ENCODE peak calls at places on chromosomes 3 and 15, in six cellular contexts. One of them, this sample, is unnamed.
A peak's percentile ranks its signal among the peaks of the same experiment; 100 is the strongest.

GRCh38 chr3:172034786-172035685 is 4.3 kb upstream of the FNDC3B start:
- DNase-seq in CD8-positive, alpha-beta T cell: no peak
- DNase-seq in CD4-positive, alpha-beta T cell: no peak
- DNase-seq in A549: no peak
- DNase-seq in substantia nigra: no peak
- DNase-seq in mesendoderm: peak; percentile 81
- DNase-seq in this sample: no peak

GRCh38 chr3:72335458-72336050 is 512.7 kb downstream of the SHQ1 start:
- DNase-seq in CD8-positive, alpha-beta T cell: no peak
- DNase-seq in CD4-positive, alpha-beta T cell: no peak
- DNase-seq in A549: no peak
- DNase-seq in substantia nigra: no peak
- DNase-seq in mesendoderm: peak; percentile 83
- DNase-seq in this sample: no peak

GRCh38 chr15:80153900-80154299 is 1.1 kb downstream of the FAH start:
- DNase-seq in CD8-positive, alpha-beta T cell: no peak
- DNase-seq in CD4-positive, alpha-beta T cell: no peak
- DNase-seq in A549: no peak
- DNase-seq in substantia nigra: no peak
- DNase-seq in mesendoderm: no peak
- DNase-seq in this sample: no peak

GRCh38 chr15:63973212-63974009 is 72.9 kb downstream of the DAPK2 start:
- DNase-seq in CD8-positive, alpha-beta T cell: no peak
- DNase-seq in CD4-positive, alpha-beta T cell: no peak
- DNase-seq in A549: no peak
- DNase-seq in substantia nigra: no peak
- DNase-seq in mesendoderm: no peak
- DNase-seq in this sample: no peak

GRCh38 chr15:56146756-56147155 is 96.9 kb downstream of the RFX7 start:
- DNase-seq in CD8-positive, alpha-beta T cell: no peak
- DNase-seq in CD4-positive, alpha-beta T cell: no peak
- DNase-seq in A549: no peak
- DNase-seq in substantia nigra: no peak
- DNase-seq in mesendoderm: no peak
- DNase-seq in this sample: no peak

GRCh38 chr3:49133226-49133951 is 539 bp upstream of the LAMB2 start:
- DNase-seq in CD8-positive, alpha-beta T cell: no peak
- DNase-seq in CD4-positive, alpha-beta T cell: no peak
- DNase-seq in A549: peak; percentile 91
- DNase-seq in substantia nigra: peak; percentile 57
- DNase-seq in mesendoderm: peak; percentile 92
- DNase-seq in this sample: peak; percentile 78

GRCh38 chr3:194572131-194572789 is 61.0 kb downstream of the TMEM44 start:
- DNase-seq in CD8-positive, alpha-beta T cell: no peak
- DNase-seq in CD4-positive, alpha-beta T cell: no peak
- DNase-seq in A549: no peak
- DNase-seq in substantia nigra: no peak
- DNase-seq in mesendoderm: peak; percentile 93
- DNase-seq in this sample: no peak

GRCh38 chr3:135503429-135504083 is 462.0 kb upstream of the PPP2R3A start:
- DNase-seq in CD8-positive, alpha-beta T cell: no peak
- DNase-seq in CD4-positive, alpha-beta T cell: no peak
- DNase-seq in A549: peak; percentile 36
- DNase-seq in substantia nigra: peak; percentile 49
- DNase-seq in mesendoderm: peak; percentile 84
- DNase-seq in this sample: peak; percentile 78

GRCh38 chr3:63951901-63952594 is 39.9 kb upstream of the SCAANT1 start:
- DNase-seq in CD8-positive, alpha-beta T cell: no peak
- DNase-seq in CD4-positive, alpha-beta T cell: no peak
- DNase-seq in A549: no peak
- DNase-seq in substantia nigra: no peak
- DNase-seq in mesendoderm: no peak
- DNase-seq in this sample: no peak

DNA sequence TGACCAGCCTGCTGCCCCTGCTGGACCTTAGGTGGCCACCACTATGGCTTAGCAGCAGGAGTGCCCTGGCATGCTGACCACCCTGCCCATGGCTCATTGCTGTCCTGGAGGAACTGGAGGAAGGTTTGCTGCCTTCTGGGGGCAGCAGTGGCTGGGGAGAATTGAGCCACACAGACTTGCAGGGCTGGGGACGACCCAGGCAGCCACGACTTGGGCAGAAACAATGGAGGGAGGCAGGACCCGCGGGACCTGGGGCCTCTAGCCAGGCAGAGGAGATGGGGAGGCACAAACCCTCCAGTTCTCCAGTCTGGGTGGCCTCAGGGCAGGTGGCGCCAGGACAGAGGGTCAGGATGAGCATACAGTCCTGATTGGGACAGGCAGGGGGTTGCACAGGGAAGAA is 32.8 kb downstream of the ADAMTS7 start:
- DNase-seq in CD8-positive, alpha-beta T cell: no peak
- DNase-seq in CD4-positive, alpha-beta T cell: no peak
- DNase-seq in A549: no peak
- DNase-seq in substantia nigra: no peak
- DNase-seq in mesendoderm: no peak
- DNase-seq in this sample: no peak
- H3K27ac ChIP-seq in CD8-positive, alpha-beta T cell: no peak overlapping the region
- H3K27ac ChIP-seq in CD4-positive, alpha-beta T cell: no peak overlapping the region
- H3K27ac ChIP-seq in A549: no peak overlapping the region
- H3K27ac ChIP-seq in substantia nigra: no peak overlapping the region
- H3K27ac ChIP-seq in mesendoderm: no peak overlapping the region
- H3K27ac ChIP-seq in this sample: no peak overlapping the region

DNA sequence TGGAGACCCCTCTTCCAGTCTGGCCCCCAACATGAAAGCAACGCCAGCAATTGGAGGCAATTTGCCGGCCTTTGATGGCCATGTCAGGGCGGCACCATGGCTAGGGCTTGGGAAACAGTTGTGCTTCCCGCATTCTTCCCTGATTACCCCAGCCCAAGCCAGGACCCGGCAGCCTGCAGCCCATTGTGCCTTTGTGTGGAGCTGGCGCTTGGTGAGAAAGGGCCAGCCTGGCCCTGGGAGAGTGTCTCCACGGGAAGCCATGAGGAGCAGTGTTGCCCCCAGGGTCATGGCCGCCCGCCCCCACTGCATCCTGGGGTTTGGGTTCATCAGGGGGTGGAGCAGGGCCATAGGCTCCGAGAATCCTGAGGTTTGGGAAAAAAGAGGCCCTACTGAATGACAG is 66.0 kb downstream of the DNAJB8 start:
- DNase-seq in CD8-positive, alpha-beta T cell: no peak
- DNase-seq in CD4-positive, alpha-beta T cell: no peak
- DNase-seq in A549: no peak
- DNase-seq in substantia nigra: no peak
- DNase-seq in mesendoderm: peak; percentile 48
- DNase-seq in this sample: no peak
- H3K27ac ChIP-seq in CD8-positive, alpha-beta T cell: no peak overlapping the region
- H3K27ac ChIP-seq in CD4-positive, alpha-beta T cell: no peak overlapping the region
- H3K27ac ChIP-seq in A549: no peak overlapping the region
- H3K27ac ChIP-seq in substantia nigra: no peak overlapping the region
- H3K27ac ChIP-seq in mesendoderm: no peak overlapping the region
- H3K27ac ChIP-seq in this sample: no peak overlapping the region

GRCh38 chr15:75591655-75592364 is 12.7 kb upstream of the PTPN9 start:
- DNase-seq in CD8-positive, alpha-beta T cell: no peak
- DNase-seq in CD4-positive, alpha-beta T cell: no peak
- DNase-seq in A549: no peak
- DNase-seq in substantia nigra: no peak
- DNase-seq in mesendoderm: no peak
- DNase-seq in this sample: no peak
- H3K27ac ChIP-seq in CD8-positive, alpha-beta T cell: no peak overlapping the region
- H3K27ac ChIP-seq in CD4-positive, alpha-beta T cell: no peak overlapping the region
- H3K27ac ChIP-seq in A549: no peak overlapping the region
- H3K27ac ChIP-seq in substantia nigra: no peak overlapping the region
- H3K27ac ChIP-seq in mesendoderm: no peak overlapping the region
- H3K27ac ChIP-seq in this sample: no peak overlapping the region

GRCh38 chr3:65827076-65827475 is 211.6 kb downstream of the MAGI1 start:
- DNase-seq in CD8-positive, alpha-beta T cell: no peak
- DNase-seq in CD4-positive, alpha-beta T cell: no peak
- DNase-seq in A549: no peak
- DNase-seq in substantia nigra: no peak
- DNase-seq in mesendoderm: no peak
- DNase-seq in this sample: no peak
- H3K27ac ChIP-seq in CD8-positive, alpha-beta T cell: no peak overlapping the region
- H3K27ac ChIP-seq in CD4-positive, alpha-beta T cell: no peak overlapping the region
- H3K27ac ChIP-seq in A549: no peak overlapping the region
- H3K27ac ChIP-seq in substantia nigra: no peak overlapping the region
- H3K27ac ChIP-seq in mesendoderm: no peak overlapping the region
- H3K27ac ChIP-seq in this sample: no peak overlapping the region

GRCh38 chr3:132623646-132624045 is 26.6 kb downstream of the ACKR4 start:
- DNase-seq in CD8-positive, alpha-beta T cell: no peak
- DNase-seq in CD4-positive, alpha-beta T cell: no peak
- DNase-seq in A549: no peak
- DNase-seq in substantia nigra: no peak
- DNase-seq in mesendoderm: no peak
- DNase-seq in this sample: no peak
- H3K27ac ChIP-seq in CD8-positive, alpha-beta T cell: no peak overlapping the region
- H3K27ac ChIP-seq in CD4-positive, alpha-beta T cell: no peak overlapping the region
- H3K27ac ChIP-seq in A549: no peak overlapping the region
- H3K27ac ChIP-seq in substantia nigra: no peak overlapping the region
- H3K27ac ChIP-seq in mesendoderm: no peak overlapping the region
- H3K27ac ChIP-seq in this sample: no peak overlapping the region

This sample was measured in pancreas.